ENCODE peak calls at places on chromosomes 7 and 10, in four cellular contexts. I is NCI-H69, N is SK-MEL-5, H is NCI-H1092 treated with DMSO at 0.1 percent for 48 hours. D is an unnamed sample.

GRCh38 chr7:151381333-151382078 is 28.3 kb downstream of the WDR86 start:
- DNase-seq in I (peak; percentile 79), N (no peak), H (no peak), D (peak; percentile 20)

GRCh38 chr10:56370217-56371113 is 9.4 kb upstream of the ZWINT start:
- DNase-seq in I (peak; percentile 13), N (no peak), H (no peak), D (no peak)

GRCh38 chr10:11687357-11687771 is 54.8 kb upstream of the ECHDC3 start:
- DNase-seq in I (no peak), N (no peak), H (no peak), D (no peak)

GRCh38 chr10:25965584-25965983 is 31.6 kb downstream of the MYO3A start:
- DNase-seq in I (no peak), N (no peak), H (no peak), D (no peak)

GRCh38 chr10:132514841-132515521 is 22.6 kb upstream of the INPP5A start:
- DNase-seq in I (no peak), N (no peak), H (no peak), D (no peak)

GRCh38 chr7:118590107-118590506 is 365.6 kb downstream of the ANKRD7 start:
- DNase-seq in I (peak; percentile 62), N (peak; percentile 79), H (peak; percentile 44), D (peak; percentile 12)

GRCh38 chr10:15188629-15189028 is 20.1 kb upstream of the NMT2 start:
- DNase-seq in I (no peak), N (no peak), H (no peak), D (peak; percentile 55)

GRCh38 chr10:28991738-28992270 is 297.1 kb upstream of the LYZL1 start:
- DNase-seq in I (peak; percentile 72), N (peak; percentile 78), H (peak; percentile 29), D (peak; percentile 54)

GRCh38 chr10:125820705-125821104 is 2.4 kb downstream of the UROS start:
- DNase-seq in I (peak; percentile 9), N (no peak), H (no peak), D (no peak)

GRCh38 chr7:35658602-35659201 is 36.2 kb downstream of the HERPUD2 start:
- DNase-seq in I (peak; percentile 9), N (no peak), H (no peak), D (no peak)

GRCh38 chr7:132536646-132537395 is 39.4 kb downstream of the PLXNA4 start:
- DNase-seq in I (no peak), N (no peak), H (no peak), D (no peak)

GRCh38 chr10:86687750-86688149 is 19.4 kb downstream of the LDB3 start:
- DNase-seq in I (no peak), N (no peak), H (no peak), D (no peak)

GRCh38 chr10:97081621-97082235 is 104.0 kb downstream of the SLIT1 start:
- DNase-seq in I (no peak), N (peak; percentile 63), H (no peak), D (peak; percentile 75)

GRCh38 chr7:76330245-76330644 is 27.8 kb downstream of the HSPB1 start:
- DNase-seq in I (no peak), N (no peak), H (no peak), D (no peak)

GRCh38 chr10:31708513-31708912 is 220.1 kb downstream of the ARHGAP12 start:
- DNase-seq in I (no peak), N (no peak), H (no peak), D (no peak)

GRCh38 chr10:79292789-79293746 is 54.2 kb upstream of the PPIF start:
- DNase-seq in I (peak; percentile 21), N (peak; percentile 43), H (no peak), D (peak; percentile 47)

GRCh38 chr7:28433039-28433438 is 20.7 kb downstream of the CREB5 start:
- DNase-seq in I (no peak), N (no peak), H (no peak), D (no peak)

GRCh38 chr7:92955081-92955480 is 118.7 kb upstream of the CDK6 start:
- DNase-seq in I (peak; percentile 35), N (peak; percentile 91), H (no peak), D (peak; percentile 53)

GRCh38 chr10:22605168-22605567 is 109.2 kb downstream of the PIP4K2A start:
- DNase-seq in I (no peak), N (no peak), H (no peak), D (no peak)

GRCh38 chr10:110771486-110771885 is 100.2 kb upstream of the PDCD4 start:
- DNase-seq in I (no peak), N (no peak), H (no peak), D (no peak)

GRCh38 chr7:100893318-100893895 is 2.3 kb downstream of the ACHE start:
- DNase-seq in I (no peak), N (no peak), H (no peak), D (no peak)

GRCh38 chr10:60299390-60299778 is 90.3 kb downstream of the ANK3 start:
- DNase-seq in I (no peak), N (no peak), H (no peak), D (no peak)

GRCh38 chr7:3995187-3995586 is 686.9 kb upstream of the FOXK1 start:
- DNase-seq in I (peak; percentile 16), N (no peak), H (no peak), D (peak; percentile 49)

GRCh38 chr7:30413864-30414263 is 64.7 kb downstream of the NOD1 start:
- DNase-seq in I (no peak), N (no peak), H (no peak), D (no peak)

GRCh38 chr10:116632831-116633600 is 12.3 kb downstream of the PNLIPRP2 start:
- DNase-seq in I (no peak), N (no peak), H (no peak), D (no peak)

GRCh38 chr10:29239569-29240472 is 49.0 kb upstream of the LYZL1 start:
- DNase-seq in I (peak; percentile 41), N (peak; percentile 60), H (peak; percentile 4), D (peak; percentile 6)

GRCh38 chr10:12214763-12215218 is 18.8 kb downstream of the CDC123 start:
- DNase-seq in I (peak; percentile 59), N (peak; percentile 54), H (peak; percentile 18), D (peak; percentile 43)

GRCh38 chr10:120841522-120842189 is 9.5 kb upstream of the WDR11 start:
- DNase-seq in I (no peak), N (no peak), H (no peak), D (no peak)

D was measured in activated CD4-positive, alpha-beta T cell treated with anti-CD3 and anti-CD28 coated beads for 48 hours.